ENCODE peak calls at places on chromosomes 13 and 19, in ten cellular contexts. Q is Daoy; I is MCF 10A; P is Jurkat, Clone E6-1; N is amygdala; W is activated CD4-positive, alpha-beta T cell treated with anti-CD3 and anti-CD28 coated beads for 24 hours; B is HFFc6; S is NCI-H446 treated with DMSO at 0.1 percent for 48 hours; H is T-helper 9 cell; J is left ventricle myocardium inferior. X is an unnamed sample.

GRCh38 chr13:27921421-27921960 is 1.7 kb downstream of the PDX1 start:
- DNase-seq in Q (no peak), I (no peak), P (no peak), N (no peak), W (no peak), B (no peak), S (no peak), H (no peak), J (no peak), X (no peak)

GRCh38 chr19:5036733-5037681 is 68.1 kb downstream of the KDM4B start:
- DNase-seq in Q (peak), I (peak), P (no peak), N (peak), W (no peak), B (peak), S (no peak), H (no peak), J (peak), X (no peak)

GRCh38 chr13:92896842-92897241 is 329.8 kb upstream of the GPC6 start:
- DNase-seq in Q (no peak), I (peak), P (no peak), N (no peak), W (no peak), B (no peak), S (no peak), H (no peak), J (no peak), X (no peak)

GRCh38 chr13:107348471-107348870 is 780.5 kb upstream of the ARGLU1 start:
- DNase-seq in Q (peak), I (peak), P (no peak), N (no peak), W (no peak), B (no peak), S (no peak), H (no peak), J (no peak), X (no peak)

GRCh38 chr19:13060964-13061927 is 41.4 kb downstream of the LYL1 start:
- DNase-seq in Q (peak), I (peak), P (peak), N (peak), W (peak), B (peak), S (peak), H (peak), J (peak), X (peak)

GRCh38 chr13:73722120-73722519 is 412.1 kb downstream of the KLF12 start:
- DNase-seq in Q (peak), I (peak), P (no peak), N (no peak), W (no peak), B (peak), S (no peak), H (no peak), J (no peak), X (no peak)

GRCh38 chr19:42032428-42032827 is 37.6 kb downstream of the GRIK5 start:
- DNase-seq in Q (peak), I (no peak), P (no peak), N (no peak), W (no peak), B (no peak), S (peak), H (no peak), J (no peak), X (no peak)

GRCh38 chr19:8575467-8575997 is 1.7 kb downstream of the MYO1F start:
- DNase-seq in Q (peak), I (peak), P (peak), N (no peak), W (no peak), B (peak), S (no peak), H (peak), J (no peak), X (no peak)

GRCh38 chr19:18379803-18380747 is 5.9 kb upstream of the GDF15 start:
- DNase-seq in Q (peak), I (peak), P (no peak), N (no peak), W (no peak), B (peak), S (peak), H (no peak), J (peak), X (no peak)

GRCh38 chr13:40102854-40103253 is 447.4 kb downstream of the COG6 start:
- DNase-seq in Q (peak), I (peak), P (no peak), N (peak), W (peak), B (no peak), S (no peak), H (no peak), J (no peak), X (no peak)

GRCh38 chr13:23673354-23673753 is 103.1 kb downstream of the TNFRSF19 start:
- DNase-seq in Q (peak), I (peak), P (no peak), N (peak), W (no peak), B (peak), S (no peak), H (no peak), J (no peak), X (no peak)

GRCh38 chr19:3029070-3029923 is at the start of gene TLE2:
- DNase-seq in Q (no peak), I (no peak), P (no peak), N (no peak), W (no peak), B (no peak), S (no peak), H (no peak), J (no peak), X (no peak)

GRCh38 chr19:55075366-55075998 is at the start of gene EPS8L1:
- DNase-seq in Q (no peak), I (peak), P (no peak), N (no peak), W (no peak), B (no peak), S (no peak), H (no peak), J (no peak), X (no peak)

GRCh38 chr13:29594310-29594709 is 1.2 kb downstream of the SLC7A1 start:
- DNase-seq in Q (peak), I (peak), P (peak), N (no peak), W (peak), B (peak), S (peak), H (peak), J (no peak), X (no peak)

GRCh38 chr13:94168784-94169512 is 310.5 kb downstream of the DCT start:
- DNase-seq in Q (no peak), I (peak), P (no peak), N (no peak), W (no peak), B (no peak), S (no peak), H (no peak), J (no peak), X (no peak)

GRCh38 chr13:31722684-31723083 is 16.6 kb upstream of the RXFP2 start:
- DNase-seq in Q (peak), I (peak), P (no peak), N (no peak), W (no peak), B (no peak), S (peak), H (no peak), J (no peak), X (no peak)

GRCh38 chr13:40190656-40191100 is 475.8 kb downstream of the FOXO1 start:
- DNase-seq in Q (peak), I (peak), P (peak), N (peak), W (peak), B (peak), S (peak), H (peak), J (no peak), X (no peak)

GRCh38 chr13:77000475-77000874 is 8.6 kb downstream of the CLN5 start:
- DNase-seq in Q (no peak), I (no peak), P (peak), N (no peak), W (no peak), B (no peak), S (no peak), H (no peak), J (no peak), X (no peak)

GRCh38 chr19:39032164-39032918 is at the start of gene FBXO27:
- DNase-seq in Q (peak), I (no peak), P (no peak), N (peak), W (no peak), B (no peak), S (no peak), H (no peak), J (peak), X (no peak)

GRCh38 chr13:72166102-72166660 is 299.2 kb upstream of the DACH1 start:
- DNase-seq in Q (no peak), I (no peak), P (no peak), N (no peak), W (no peak), B (no peak), S (no peak), H (no peak), J (no peak), X (no peak)

GRCh38 chr19:39428309-39429112 is 7.2 kb downstream of the RPS16 start:
- DNase-seq in Q (peak), I (no peak), P (no peak), N (no peak), W (no peak), B (peak), S (no peak), H (no peak), J (peak), X (no peak)

GRCh38 chr19:14089412-14089661 is 1.2 kb downstream of the SAMD1 start:
- DNase-seq in Q (no peak), I (no peak), P (no peak), N (no peak), W (no peak), B (no peak), S (no peak), H (no peak), J (no peak), X (no peak)

X was measured in D721Med.